ENCODE peak calls at places on chromosomes 6 and 20, in seven cellular contexts. U is CD8-positive, alpha-beta T cell; R is stomach; X is mesenchymal stem cell; H is HCT116; Q is uterus; Z is heart left ventricle. Y is an unnamed sample. For H3K4me1, the result is how much of the 10 kb centered on the place peaks cover.

GRCh38 chr6:111782887-111783286 is 90.4 kb downstream of the FYN start:
- DNase-seq in X (no peak), H (no peak), U (no peak), R (no peak), Q (no peak), Z (no peak), Y (no peak)

GRCh38 chr20:19631410-19631809 is 126.6 kb upstream of the RIN2 start:
- DNase-seq in Z (no peak), U (no peak), X (no peak), Q (no peak), H (no peak), R (peak), Y (no peak)

GRCh38 chr20:36818831-36819230 is 45.3 kb upstream of the DSN1 start:
- DNase-seq in Z (no peak), H (no peak), R (no peak), U (no peak), Q (no peak), X (no peak), Y (no peak)

GRCh38 chr20:9493818-9494217 is 20.6 kb upstream of the LAMP5 start:
- DNase-seq in U (no peak), R (no peak), H (no peak), Q (no peak), X (no peak), Z (no peak), Y (no peak)

GRCh38 chr20:21693322-21693721 is 12.1 kb upstream of the PAX1 start:
- DNase-seq in X (no peak), H (no peak), R (no peak), U (no peak), Q (no peak), Z (no peak), Y (no peak)

GRCh38 chr6:111794716-111795452 is 78.4 kb downstream of the FYN start:
- DNase-seq in H (no peak), Z (no peak), R (no peak), X (no peak), Q (no peak), U (no peak), Y (no peak)

GRCh38 chr6:141326426-141326825 is 806.3 kb upstream of the GJE1 start:
- DNase-seq in X (peak), U (peak), Q (no peak), H (peak), Z (no peak), R (no peak), Y (no peak)

GRCh38 chr20:32333988-32334885 is 23.9 kb upstream of the ASXL1 start:
- DNase-seq in X (no peak), Q (no peak), H (no peak), Z (peak), R (peak), U (peak), Y (peak)

GRCh38 chr6:37435373-37435772 is 2.4 kb downstream of the CMTR1 start:
- DNase-seq in Q (no peak), U (no peak), Z (no peak), H (no peak), X (no peak), R (no peak), Y (no peak)

GRCh38 chr6:22189946-22190345 is 106.9 kb downstream of the PRL start:
- DNase-seq in H (no peak), Q (no peak), Z (no peak), U (no peak), R (no peak), X (no peak), Y (no peak)

GRCh38 chr20:47243906-47244305 is 112.6 kb downstream of the ZMYND8 start:
- DNase-seq in X (no peak), Q (no peak), H (no peak), R (no peak), Z (no peak), U (no peak), Y (no peak)

GRCh38 chr6:46655803-46656202 is 3.0 kb downstream of the SLC25A27 start:
- DNase-seq in R (no peak), X (peak), Q (no peak), U (no peak), H (peak), Z (no peak), Y (no peak)

GRCh38 chr6:4369616-4370015 is 234.2 kb upstream of the ECI2 start:
- DNase-seq in H (no peak), U (no peak), X (peak), R (no peak), Z (peak), Q (no peak), Y (no peak)

GRCh38 chr6:39441301-39441700 is 118.8 kb upstream of the KCNK16 start:
- DNase-seq in H (no peak), Z (no peak), X (no peak), R (no peak), U (no peak), Q (no peak), Y (no peak)

GRCh38 chr6:14924126-14925024 is 321.5 kb upstream of the JARID2 start:
- DNase-seq in H (no peak), Z (no peak), Q (no peak), X (peak), R (no peak), U (no peak), Y (no peak)

GRCh38 chr6:24933868-24934401 is 1.8 kb downstream of the RIPOR2 start:
- DNase-seq in X (no peak), R (no peak), H (peak), U (peak), Q (no peak), Z (no peak), Y (no peak)

GRCh38 chr6:166498228-166498627 is 88.2 kb downstream of the RAMACL start:
- DNase-seq in Z (no peak), Q (no peak), U (no peak), X (no peak), H (no peak), R (no peak), Y (peak)

GRCh38 chr6:3749991-3750323 is 1.6 kb downstream of the PXDC1 start:
- DNase-seq in H (no peak), R (peak), Z (peak), Q (peak), U (no peak), X (peak), Y (no peak)

GRCh38 chr6:136083540-136083939 is 166.6 kb downstream of the MTFR2 start:
- DNase-seq in H (no peak), R (no peak), X (no peak), U (no peak), Z (no peak), Q (no peak), Y (no peak)

GRCh38 chr20:46883847-46884246 is 10.8 kb upstream of the EYA2 start:
- DNase-seq in X (no peak), Q (no peak), R (no peak), H (no peak), U (no peak), Z (no peak), Y (no peak)

GRCh38 chr6:501891-502601 is 110.5 kb downstream of the IRF4 start:
- DNase-seq in Z (no peak), Q (no peak), U (peak), R (no peak), X (peak), H (no peak), Y (peak)

GRCh38 chr20:23349338-23350006 is 1.1 kb upstream of the NXT1 start:
- DNase-seq in Z (no peak), Q (no peak), U (no peak), X (no peak), R (no peak), H (no peak), Y (no peak)

GRCh38 chr6:53651764-53652401 is 13.7 kb downstream of the KLHL31 start:
- DNase-seq in Q (peak), X (peak), H (peak), R (peak), Z (peak), U (peak), Y (peak)

GRCh38 chr20:9099372-9099771 is 30.5 kb downstream of the PLCB4 start:
- DNase-seq in R (no peak), X (no peak), U (no peak), Q (no peak), Z (no peak), H (no peak), Y (no peak)

GRCh38 chr6:27178001-27178730 is 69.3 kb upstream of the PRSS16 start:
- DNase-seq in U (no peak), H (peak), X (peak), Z (peak), R (peak), Q (peak), Y (peak)

GRCh38 chr6:109979033-109979921 is 1.2 kb downstream of the GPR6 start:
- DNase-seq in X (no peak), H (no peak), Z (no peak), Q (no peak), R (no peak), U (no peak), Y (no peak)

GRCh38 chr6:157787080-157787479 is 36.0 kb upstream of the SNX9 start:
- DNase-seq in R (peak), Q (no peak), Z (no peak), X (no peak), H (no peak), U (no peak), Y (peak)

GRCh38 chr20:59008715-59009336 is 1.8 kb upstream of the CTSZ start:
- DNase-seq in Q (no peak), H (no peak), U (no peak), X (no peak), R (peak), Z (peak), Y (no peak)

GRCh38 chr6:112233864-112234263 is 20.5 kb downstream of the LAMA4 start:
- DNase-seq in U (no peak), R (no peak), Q (no peak), X (peak), Z (peak), H (no peak), Y (no peak)

GRCh38 chr6:112036088-112036637 is 17.7 kb upstream of the CCN6 start:
- DNase-seq in H (no peak), R (no peak), Z (no peak), U (no peak), Q (no peak), X (no peak), Y (no peak)

GRCh38 chr6:90610671-90611542 is 24.0 kb upstream of the MAP3K7 start:
- DNase-seq in Q (peak), H (no peak), U (peak), Z (peak), R (no peak), X (peak), Y (no peak)

GRCh38 chr20:17449039-17449438 is 82.1 kb downstream of the BFSP1 start:
- DNase-seq in H (no peak), Q (no peak), Z (no peak), R (no peak), X (no peak), U (no peak), Y (no peak)

GRCh38 chr20:43568706-43569105 is 9.9 kb downstream of the SGK2 start:
- DNase-seq in Z (no peak), X (no peak), H (no peak), R (no peak), U (no peak), Q (no peak), Y (no peak)

GRCh38 chr6:2938632-2939083 is 32.7 kb downstream of the SERPINB6 start:
- DNase-seq in H (peak), Q (no peak), R (peak), X (no peak), Z (no peak), U (no peak), Y (no peak)

GRCh38 chr6:147774856-147775255 is 266.4 kb downstream of the SAMD5 start:
- DNase-seq in Q (no peak), R (no peak), Z (no peak), H (no peak), X (no peak), U (no peak), Y (no peak)

GRCh38 chr6:56790424-56790823 is 147.7 kb upstream of the DST start:
- DNase-seq in Q (no peak), H (no peak), X (no peak), R (no peak), Z (no peak), U (no peak), Y (no peak)

GRCh38 chr6:56244528-56245253 is 2.7 kb downstream of the COL21A1 start:
- DNase-seq in Q (no peak), Z (no peak), U (no peak), H (no peak), R (no peak), X (no peak), Y (no peak)

GRCh38 chr6:108650781-108651180 is 90.1 kb downstream of the FOXO3 start:
- DNase-seq in U (no peak), X (peak), Z (no peak), R (no peak), Q (no peak), H (no peak), Y (no peak)

GRCh38 chr6:108650325-108650724 is 89.6 kb downstream of the FOXO3 start:
- DNase-seq in Q (no peak), U (no peak), H (no peak), R (no peak), Z (no peak), X (no peak), Y (no peak)

GRCh38 chr6:108652375-108652774 is 91.7 kb downstream of the FOXO3 start:
- DNase-seq in R (no peak), H (no peak), Q (no peak), U (no peak), Z (no peak), X (no peak), Y (no peak)

GRCh38 chr6:108651781-108652227 is 91.1 kb downstream of the FOXO3 start:
- DNase-seq in R (no peak), H (no peak), X (peak), Q (peak), Z (peak), U (no peak), Y (no peak)

GRCh38 chr6:108651287-108651686 is 90.6 kb downstream of the FOXO3 start:
- DNase-seq in Q (no peak), X (peak), U (no peak), R (no peak), H (no peak), Z (no peak), Y (no peak)
- H3K4me1 ChIP-seq in Q (under half), X (under half), U (under half), R (half or more), H (under half), Z (half or more), Y (under half)

DNA sequence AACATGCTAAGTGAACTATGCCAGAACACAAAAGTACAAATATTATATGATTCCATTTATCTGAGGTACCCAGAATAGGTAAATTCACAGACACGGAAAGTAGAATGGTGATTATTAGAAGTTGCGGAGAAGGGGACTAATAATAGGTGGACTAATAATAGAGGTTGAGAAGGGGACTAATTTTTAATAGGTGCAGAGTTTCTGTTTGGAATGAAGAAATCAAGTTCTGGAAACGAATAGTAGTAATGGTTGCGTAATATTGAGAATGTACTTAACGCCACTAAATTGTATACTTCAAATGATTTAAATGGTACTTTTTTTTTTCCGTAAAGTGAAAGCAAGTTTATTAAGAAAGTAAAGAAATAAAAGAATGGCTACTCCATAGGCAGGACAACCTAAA is 33.2 kb downstream of the B4GALT5 start:
- DNase-seq in R (no peak), U (no peak), H (no peak), Z (no peak), Q (no peak), X (peak), Y (no peak)
- H3K4me1 ChIP-seq in R (half or more), U (under half), H (half or more), Z (under half), Q (under half), X (under half), Y (under half)

DNA sequence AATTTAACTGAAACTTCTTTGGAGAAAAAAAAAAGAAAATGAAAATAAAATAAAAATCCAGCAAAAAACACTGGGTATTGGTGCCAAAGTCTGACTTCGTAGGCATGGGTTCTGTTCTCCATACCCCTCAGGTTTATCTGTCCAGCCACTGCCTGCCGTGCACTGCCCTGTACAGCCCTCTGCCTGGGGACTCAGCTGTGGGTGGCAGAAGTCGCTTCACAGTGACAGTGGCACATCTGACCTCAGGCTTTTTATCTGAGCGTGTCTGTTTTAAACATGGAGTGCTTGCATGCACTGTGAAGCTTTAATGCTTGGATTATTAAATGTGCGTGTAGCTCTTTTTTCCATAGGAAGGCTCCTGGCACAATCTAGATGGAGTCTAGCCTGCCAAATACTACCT is 375.4 kb downstream of the UTRN start:
- DNase-seq in R (no peak), Z (no peak), Q (no peak), H (no peak), X (no peak), U (no peak), Y (no peak)
- H3K4me1 ChIP-seq in R (under half), Z (under half), Q (under half), H (under half), X (under half), U (under half), Y (under half)

DNA sequence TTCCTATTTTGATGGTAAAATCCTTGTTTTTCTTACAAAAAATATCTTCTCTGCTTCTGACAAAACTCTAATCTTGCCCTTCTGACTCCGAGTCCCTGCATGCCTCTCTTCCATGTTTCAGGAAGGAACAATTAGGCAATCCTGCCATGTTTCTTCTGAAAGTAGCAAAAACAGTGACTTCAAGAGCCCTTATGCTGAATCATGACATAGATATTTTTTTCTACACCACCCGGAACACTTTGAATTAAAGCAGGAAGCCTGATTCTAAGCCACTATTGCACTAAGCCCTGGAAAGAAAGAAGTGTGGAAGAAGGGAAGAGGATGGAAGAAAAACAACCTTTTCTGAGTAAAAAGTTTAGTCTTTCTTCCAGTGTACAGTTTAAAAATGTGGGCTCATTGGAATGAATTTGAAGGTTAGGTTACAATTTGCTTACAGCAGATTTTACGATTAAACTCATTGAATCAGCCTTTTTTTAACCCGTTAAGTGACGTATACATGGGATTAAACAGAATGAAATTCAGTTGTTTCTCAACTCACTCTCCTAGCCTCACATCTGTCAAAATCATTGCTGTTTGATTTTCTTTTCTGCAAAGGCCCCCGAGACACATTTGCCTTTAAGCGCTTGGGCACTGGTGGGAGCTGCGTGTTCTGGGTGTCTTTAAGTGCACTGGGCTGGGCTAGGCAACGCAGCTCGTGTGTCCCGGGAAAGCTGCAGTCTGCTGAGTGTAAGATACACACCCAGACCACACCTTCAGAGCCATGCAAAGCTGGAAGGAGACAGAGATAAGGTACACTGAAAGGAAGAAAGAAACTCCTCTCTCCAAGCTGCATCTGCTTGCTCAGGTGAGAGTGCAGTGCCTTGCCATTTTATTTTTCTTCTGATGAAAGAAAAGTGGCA is 159.4 kb upstream of the CITED2 start:
- DNase-seq in U (no peak), X (peak), R (peak), Q (no peak), H (peak), Z (no peak), Y (peak)
- H3K4me1 ChIP-seq in U (under half), X (under half), R (under half), Q (under half), H (under half), Z (under half), Y (under half)

GRCh38 chr6:26006086-26006939 is 43.7 kb downstream of the TRIM38 start:
- DNase-seq in U (no peak), R (no peak), Q (no peak), H (no peak), Z (no peak), X (no peak), Y (no peak)

GRCh38 chr6:26012061-26012460 is 49.5 kb downstream of the TRIM38 start:
- DNase-seq in Q (no peak), U (no peak), X (no peak), Z (no peak), R (no peak), H (no peak), Y (no peak)

DNA sequence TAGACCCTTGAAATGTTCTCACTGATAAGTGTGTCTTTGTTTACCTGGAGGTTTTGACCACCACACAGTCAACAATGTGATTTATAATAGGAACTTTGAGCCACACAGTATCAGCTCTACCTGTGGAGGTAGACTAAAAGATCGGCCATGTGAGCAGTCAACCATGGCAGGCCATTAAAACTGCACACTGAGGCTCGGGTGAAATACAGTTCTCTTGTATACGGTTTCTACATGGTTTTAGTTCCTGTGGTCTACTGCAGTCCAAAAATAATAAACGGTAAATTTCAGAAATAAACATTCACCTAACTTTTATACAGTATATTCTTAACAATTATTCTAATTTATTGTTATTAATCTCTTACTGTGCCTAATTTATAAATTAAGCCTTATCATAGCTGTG is 47.2 kb downstream of the TRIM38 start:
- DNase-seq in Q (no peak), R (no peak), X (no peak), U (no peak), H (no peak), Z (no peak), Y (no peak)
- H3K4me1 ChIP-seq in Q (under half), R (under half), X (under half), U (under half), H (under half), Z (under half), Y (under half)

DNA sequence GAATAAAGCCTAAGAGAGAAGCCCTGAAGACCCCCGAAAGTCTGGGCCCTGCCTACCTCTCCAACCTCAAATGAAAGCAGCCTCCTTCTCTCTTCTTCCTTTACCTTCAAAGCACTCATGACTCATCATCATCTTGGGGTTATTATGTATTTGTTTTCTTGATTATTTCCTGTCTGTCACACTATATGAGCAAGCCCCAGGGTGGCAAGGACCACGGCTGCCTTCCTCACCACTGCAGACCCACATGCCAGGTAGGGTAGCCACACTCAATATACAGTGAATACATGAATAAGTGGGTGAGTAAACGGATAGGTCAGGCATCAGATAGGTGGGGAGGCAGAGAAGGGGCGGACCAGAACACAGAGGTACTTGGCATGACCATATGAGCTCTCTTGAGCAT is 8.8 kb downstream of the WFDC3 start:
- DNase-seq in Q (no peak), U (peak), X (peak), R (no peak), H (peak), Z (no peak), Y (no peak)
- H3K4me1 ChIP-seq in Q (under half), U (under half), X (under half), R (half or more), H (half or more), Z (under half), Y (under half)

Y was measured in Peyer's patch.